ENCODE peak calls at places on chromosomes 4 and X, in five cellular contexts. J is GM12878, G is H1, U is HepG2, B is K562. E is an unnamed sample.

GRCh38 chrX:51494409-51494808 is 2.0 kb downstream of the NUDT11 start:
- DNase-seq in J (no peak), G (no peak), U (no peak), B (no peak), E (no peak)

GRCh38 chrX:47513697-47514085 is 30.7 kb upstream of the ZNF41 start:
- DNase-seq in J (no peak), G (no peak), U (no peak), B (no peak), E (no peak)

GRCh38 chrX:123361371-123361770 is 177.3 kb downstream of the GRIA3 start:
- DNase-seq in J (no peak), G (no peak), U (no peak), B (no peak), E (no peak)

GRCh38 chr4:37717575-37717974 is 31.4 kb upstream of the RELL1 start:
- DNase-seq in J (no peak), G (no peak), U (no peak), B (no peak), E (no peak)

GRCh38 chr4:150140774-150141400 is 62.6 kb downstream of the DCLK2 start:
- DNase-seq in J (no peak), G (no peak), U (no peak), B (no peak), E (no peak)

GRCh38 chr4:166324321-166324720 is 451.3 kb downstream of the TLL1 start:
- DNase-seq in J (no peak), G (peak; percentile 63), U (peak; percentile 38), B (no peak), E (peak; percentile 37)

GRCh38 chr4:38699112-38699511 is 35.1 kb downstream of the KLF3 start:
- DNase-seq in J (no peak), G (no peak), U (no peak), B (no peak), E (no peak)

GRCh38 chr4:47075919-47076318 is 44.6 kb downstream of the GABRB1 start:
- DNase-seq in J (no peak), G (no peak), U (no peak), B (no peak), E (no peak)

GRCh38 chr4:54090804-54091623 is 8.9 kb upstream of the GSX2 start:
- DNase-seq in J (no peak), G (no peak), U (peak; percentile 38), B (peak; percentile 30), E (no peak)

GRCh38 chr4:188780686-188781085 is 641.4 kb downstream of the TRIML1 start:
- DNase-seq in J (no peak), G (no peak), U (no peak), B (no peak), E (no peak)

GRCh38 chr4:188781655-188782054 is 642.4 kb downstream of the TRIML1 start:
- DNase-seq in J (no peak), G (no peak), U (peak; percentile 1), B (no peak), E (peak; percentile 21)

GRCh38 chr4:188780028-188780427 is 640.8 kb downstream of the TRIML1 start:
- DNase-seq in J (no peak), G (no peak), U (no peak), B (no peak), E (no peak)

GRCh38 chr4:188783606-188784157 is 644.4 kb downstream of the TRIML1 start:
- DNase-seq in J (no peak), G (no peak), U (no peak), B (no peak), E (no peak)

DNA sequence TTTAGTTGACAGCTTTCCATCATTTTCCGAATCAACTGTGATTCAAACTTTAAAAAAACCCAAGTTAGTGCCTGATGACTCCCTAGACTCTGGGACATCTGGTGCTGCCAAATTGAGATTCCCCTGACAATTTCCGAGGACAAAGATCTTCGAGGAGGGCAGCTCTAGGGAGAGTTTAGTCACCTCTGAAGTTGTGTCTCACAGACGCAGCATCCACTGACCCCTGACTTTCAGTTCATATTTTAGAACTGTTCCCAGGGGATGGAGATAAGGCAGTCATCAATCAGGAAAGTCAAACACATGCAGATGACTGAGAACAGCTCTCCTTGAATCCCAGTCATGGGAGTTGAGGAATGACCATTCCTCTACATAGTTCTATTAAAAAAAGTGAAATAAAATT is 643.9 kb downstream of the TRIML1 start:
- DNase-seq in J (no peak), G (no peak), U (no peak), B (no peak), E (no peak)
- TF ChIP-seq JUND in J (no peak), G (no peak), U (no peak), B (no peak), E (no peak)

DNA sequence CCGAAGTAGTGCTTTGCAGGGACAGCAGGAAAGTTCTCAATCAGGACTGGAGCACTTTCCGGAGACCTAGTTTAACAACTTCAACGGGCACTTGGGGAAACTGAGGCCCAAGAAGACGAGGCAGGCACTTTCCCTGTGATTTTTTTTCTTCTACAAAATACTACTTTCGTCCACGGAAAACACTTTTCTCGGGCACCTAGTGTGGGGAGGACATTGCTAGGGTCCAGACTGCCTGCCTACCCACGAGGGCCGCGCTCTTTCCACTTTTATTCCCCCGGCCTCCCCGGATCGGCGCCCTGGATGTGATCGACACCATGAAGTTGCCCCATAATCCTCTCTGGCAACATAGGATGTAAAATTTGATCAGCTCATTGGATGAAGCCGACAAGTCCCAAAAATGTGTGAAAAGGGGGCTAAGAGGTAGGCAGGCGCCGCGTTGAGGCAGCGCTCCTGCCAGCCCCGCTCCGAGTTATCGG is 125.5 kb upstream of the CXorf66 start:
- DNase-seq in J (no peak), G (no peak), U (no peak), B (peak; percentile 4), E (no peak)
- TF ChIP-seq CEBPB in J (no peak), G (no peak), U (no peak), B (no peak), E (no peak)

GRCh38 chr4:78361621-78362120 is 189.9 kb upstream of the ANXA3 start:
- DNase-seq in J (no peak), G (no peak), U (no peak), B (no peak), E (no peak)

GRCh38 chr4:78357122-78357521 is 194.4 kb upstream of the ANXA3 start:
- DNase-seq in J (no peak), G (no peak), U (no peak), B (no peak), E (no peak)

GRCh38 chr4:78360466-78360865 is 191.1 kb upstream of the ANXA3 start:
- DNase-seq in J (no peak), G (no peak), U (no peak), B (no peak), E (no peak)

GRCh38 chr4:78356251-78356650 is 195.3 kb upstream of the ANXA3 start:
- DNase-seq in J (no peak), G (no peak), U (no peak), B (no peak), E (no peak)
- TF ChIP-seq JUND in J (no peak), G (no peak), U (no peak), B (no peak), E (no peak)

GRCh38 chr4:7960790-7961655 is 21.4 kb upstream of the AFAP1 start:
- DNase-seq in J (peak; percentile 56), G (no peak), U (no peak), B (no peak), E (no peak)
- TF ChIP-seq CEBPB in J (no peak), G (no peak), U (no peak), B (no peak), E (no peak)

GRCh38 chr4:94127707-94128328 is 79.8 kb upstream of the SMARCAD1 start:
- DNase-seq in J (no peak), G (no peak), U (peak; percentile 30), B (peak; percentile 42), E (peak; percentile 50)
- TF ChIP-seq JUND in J (no peak), G (no peak), U (no peak), B (no peak), E (no peak)

E was measured in HCT116.